ENCODE peak calls at places on chromosomes 3 and 15, in eight cellular contexts. V is tibial artery; T is activated naive CD4-positive, alpha-beta T cell; F is colonic mucosa; M is activated CD4-positive, alpha-beta T cell treated with anti-CD3 and anti-CD28 coated beads, Interleukin-2, amount 50 U/mL, for 1 hour; E is sciatic nerve; L is cardiac fibroblast; A is AG08395. X is an unnamed sample.

GRCh38 chr15:36591534-36592411 is 12.3 kb downstream of the CDIN1 start:
- DNase-seq in V (no peak), T (no peak), F (no peak), M (no peak), E (no peak), L (peak), A (peak), X (peak)

GRCh38 chr3:178099885-178100284 is 436.4 kb upstream of the KCNMB2 start:
- DNase-seq in V (no peak), T (no peak), F (no peak), M (no peak), E (no peak), L (no peak), A (no peak), X (no peak)

GRCh38 chr3:121989943-121990342 is 32.1 kb downstream of the ILDR1 start:
- DNase-seq in V (no peak), T (no peak), F (no peak), M (no peak), E (no peak), L (no peak), A (no peak), X (no peak)

GRCh38 chr3:51887620-51888019 is 12.2 kb upstream of the IQCF5 start:
- DNase-seq in V (no peak), T (no peak), F (no peak), M (no peak), E (no peak), L (no peak), A (no peak), X (peak)

GRCh38 chr15:43517354-43518072 is at the start of gene MAP1A:
- DNase-seq in V (peak), T (no peak), F (peak), M (no peak), E (peak), L (peak), A (peak), X (no peak)

GRCh38 chr15:99153026-99153535 is 48.2 kb downstream of the SYNM start:
- DNase-seq in V (no peak), T (no peak), F (no peak), M (no peak), E (no peak), L (no peak), A (no peak), X (no peak)

GRCh38 chr15:89321521-89322410 is 12.9 kb downstream of the POLG start:
- DNase-seq in V (no peak), T (no peak), F (no peak), M (no peak), E (no peak), L (no peak), A (no peak), X (no peak)

GRCh38 chr3:9301091-9301490 is 51.6 kb upstream of the SRGAP3 start:
- DNase-seq in V (no peak), T (no peak), F (no peak), M (no peak), E (no peak), L (peak), A (no peak), X (peak)

GRCh38 chr15:75309711-75310110 is 26.2 kb upstream of the COMMD4 start:
- DNase-seq in V (no peak), T (no peak), F (no peak), M (no peak), E (no peak), L (peak), A (no peak), X (no peak)

GRCh38 chr15:98941595-98942255 is 65.9 kb downstream of the PGPEP1L start:
- DNase-seq in V (no peak), T (no peak), F (no peak), M (no peak), E (no peak), L (no peak), A (no peak), X (no peak)

GRCh38 chr3:17730318-17730967 is 12.0 kb downstream of the TBC1D5 start:
- DNase-seq in V (no peak), T (no peak), F (peak), M (no peak), E (no peak), L (peak), A (no peak), X (peak)

GRCh38 chr3:72128906-72129305 is 344.0 kb upstream of the PROK2 start:
- DNase-seq in V (no peak), T (no peak), F (no peak), M (no peak), E (no peak), L (no peak), A (no peak), X (no peak)

GRCh38 chr3:42179110-42179725 is 86.8 kb downstream of the CCK start:
- DNase-seq in V (peak), T (no peak), F (peak), M (no peak), E (no peak), L (peak), A (peak), X (peak)

GRCh38 chr3:118817748-118818165 is 216.9 kb downstream of the IGSF11 start:
- DNase-seq in V (no peak), T (no peak), F (peak), M (peak), E (no peak), L (peak), A (peak), X (peak)

GRCh38 chr15:28907338-28907961 is 21.7 kb downstream of the APBA2 start:
- DNase-seq in V (no peak), T (no peak), F (no peak), M (no peak), E (peak), L (no peak), A (no peak), X (no peak)

GRCh38 chr15:87207945-87208580 is 1048.5 kb downstream of the NTRK3 start:
- DNase-seq in V (no peak), T (no peak), F (no peak), M (no peak), E (no peak), L (peak), A (no peak), X (peak)

GRCh38 chr3:25885544-25885943 is 95.7 kb downstream of the OXSM start:
- DNase-seq in V (no peak), T (no peak), F (no peak), M (no peak), E (no peak), L (peak), A (no peak), X (peak)

GRCh38 chr3:159839561-159840379 is 148.9 kb upstream of the IL12A start:
- DNase-seq in V (no peak), T (no peak), F (no peak), M (no peak), E (no peak), L (no peak), A (no peak), X (no peak)

GRCh38 chr3:39291903-39292329 is 12.1 kb upstream of the CX3CR1 start:
- DNase-seq in V (peak), T (peak), F (peak), M (peak), E (peak), L (peak), A (peak), X (peak)

GRCh38 chr15:70976856-70977255 is 84.2 kb downstream of the LRRC49 start:
- DNase-seq in V (no peak), T (no peak), F (no peak), M (no peak), E (no peak), L (peak), A (no peak), X (no peak)

GRCh38 chr3:99634881-99635280 is 3.5 kb upstream of the COL8A1 start:
- DNase-seq in V (no peak), T (no peak), F (no peak), M (no peak), E (no peak), L (peak), A (no peak), X (no peak)

GRCh38 chr15:52031542-52031941 is 12.5 kb downstream of the MAPK6 start:
- DNase-seq in V (no peak), T (no peak), F (peak), M (no peak), E (no peak), L (peak), A (no peak), X (peak)

GRCh38 chr3:117719316-117719926 is 1009.8 kb downstream of the TUSC7 start:
- DNase-seq in V (no peak), T (no peak), F (no peak), M (no peak), E (no peak), L (peak), A (peak), X (peak)

GRCh38 chr15:41568350-41569017 is 9.5 kb downstream of the TYRO3 start:
- DNase-seq in V (no peak), T (no peak), F (no peak), M (no peak), E (peak), L (peak), A (no peak), X (no peak)

GRCh38 chr3:112815981-112816380 is 30.7 kb downstream of the CD200R1L start:
- DNase-seq in V (no peak), T (no peak), F (no peak), M (no peak), E (no peak), L (peak), A (no peak), X (no peak)

GRCh38 chr3:61632568-61633175 is 71.3 kb downstream of the PTPRG start:
- DNase-seq in V (no peak), T (no peak), F (no peak), M (no peak), E (no peak), L (peak), A (no peak), X (peak)

GRCh38 chr3:94626599-94626998 is 563.7 kb downstream of the NSUN3 start:
- DNase-seq in V (no peak), T (no peak), F (no peak), M (no peak), E (no peak), L (no peak), A (no peak), X (no peak)

GRCh38 chr3:9473496-9473895 is 76.1 kb downstream of the SETD5 start:
- DNase-seq in V (no peak), T (no peak), F (no peak), M (no peak), E (no peak), L (no peak), A (no peak), X (no peak)

GRCh38 chr3:118842147-118842863 is 192.3 kb downstream of the IGSF11 start:
- DNase-seq in V (no peak), T (no peak), F (no peak), M (no peak), E (no peak), L (peak), A (no peak), X (peak)

GRCh38 chr3:187014417-187014864 is 84.1 kb downstream of the ST6GAL1 start:
- DNase-seq in V (peak), T (no peak), F (peak), M (no peak), E (peak), L (no peak), A (peak), X (peak)

GRCh38 chr3:45153658-45154437 is 7.7 kb upstream of the CDCP1 start:
- DNase-seq in V (no peak), T (no peak), F (no peak), M (no peak), E (no peak), L (peak), A (peak), X (no peak)

GRCh38 chr3:52037291-52037690 is 19.1 kb downstream of the DUSP7 start:
- DNase-seq in V (no peak), T (no peak), F (no peak), M (no peak), E (no peak), L (no peak), A (no peak), X (no peak)

GRCh38 chr3:62242846-62243245 is 130.5 kb downstream of the FEZF2 start:
- DNase-seq in V (no peak), T (no peak), F (no peak), M (no peak), E (no peak), L (no peak), A (no peak), X (no peak)

GRCh38 chr3:185733980-185734724 is 90.7 kb downstream of the IGF2BP2 start:
- DNase-seq in V (no peak), T (no peak), F (peak), M (no peak), E (no peak), L (peak), A (peak), X (peak)

GRCh38 chr3:61704807-61705206 is 143.4 kb downstream of the PTPRG start:
- DNase-seq in V (no peak), T (no peak), F (no peak), M (no peak), E (no peak), L (no peak), A (no peak), X (no peak)

GRCh38 chr3:123678108-123678511 is 93.3 kb upstream of the HACD2 start:
- DNase-seq in V (no peak), T (no peak), F (no peak), M (no peak), E (no peak), L (peak), A (peak), X (peak)

GRCh38 chr3:16211176-16211904 is 36.9 kb downstream of the GALNT15 start:
- DNase-seq in V (no peak), T (no peak), F (no peak), M (no peak), E (no peak), L (no peak), A (peak), X (no peak)

GRCh38 chr3:153599685-153600084 is 437.7 kb downstream of the RAP2B start:
- DNase-seq in V (peak), T (no peak), F (no peak), M (no peak), E (peak), L (peak), A (peak), X (peak)

GRCh38 chr15:50418041-50418583 is 6.1 kb upstream of the USP8 start:
- DNase-seq in V (no peak), T (no peak), F (no peak), M (no peak), E (no peak), L (peak), A (no peak), X (no peak)

GRCh38 chr15:98952381-98952803 is 55.2 kb downstream of the PGPEP1L start:
- DNase-seq in V (no peak), T (no peak), F (no peak), M (no peak), E (no peak), L (no peak), A (no peak), X (no peak)